ENCODE peak calls at places on chromosomes 16 and 17, in six cellular contexts. W, J, Y, G, F and Z are unnamed samples.

GRCh38 chr16:85752511-85753420 is 1.9 kb upstream of the C16orf74 start:
- DNase-seq in W (peak; percentile 62), J (peak; percentile 87), Y (no peak), G (peak; percentile 77), F (no peak), Z (peak; percentile 78)

GRCh38 chr16:57734308-57734924 is 1.2 kb upstream of the KATNB1 start:
- DNase-seq in W (no peak), J (no peak), Y (no peak), G (no peak), F (no peak), Z (no peak)

GRCh38 chr16:61617214-61617783 is 418.9 kb downstream of the CDH8 start:
- DNase-seq in W (no peak), J (no peak), Y (no peak), G (no peak), F (no peak), Z (no peak)

GRCh38 chr17:12953126-12953525 is 64.7 kb downstream of the ELAC2 start:
- DNase-seq in W (no peak), J (no peak), Y (no peak), G (no peak), F (no peak), Z (no peak)

GRCh38 chr16:56482667-56483236 is 31.4 kb downstream of the OGFOD1 start:
- DNase-seq in W (no peak), J (no peak), Y (no peak), G (no peak), F (no peak), Z (no peak)

GRCh38 chr17:61157246-61157887 is 242.3 kb upstream of the TBX2 start:
- DNase-seq in W (peak; percentile 71), J (no peak), Y (no peak), G (no peak), F (no peak), Z (peak; percentile 75)

GRCh38 chr17:1224330-1224729 is 44.5 kb upstream of the ABR start:
- DNase-seq in W (no peak), J (peak; percentile 60), Y (no peak), G (no peak), F (no peak), Z (no peak)

GRCh38 chr16:85413713-85414663 is 199.1 kb upstream of the GSE1 start:
- DNase-seq in W (no peak), J (no peak), Y (no peak), G (no peak), F (no peak), Z (no peak)

GRCh38 chr16:48494742-48495141 is 109.5 kb upstream of the SIAH1 start:
- DNase-seq in W (no peak), J (no peak), Y (no peak), G (no peak), F (no peak), Z (no peak)

GRCh38 chr17:7929158-7930029 is at the start of gene KCNAB3:
- DNase-seq in W (peak; percentile 69), J (peak; percentile 38), Y (no peak), G (peak; percentile 93), F (peak; percentile 69), Z (peak; percentile 67)

GRCh38 chr17:948284-948852 is 31.2 kb downstream of the NXN start:
- DNase-seq in W (no peak), J (no peak), Y (no peak), G (peak; percentile 87), F (no peak), Z (peak; percentile 41)

GRCh38 chr16:30609002-30609927 is 924 bp downstream of the ZNF689 start:
- DNase-seq in W (peak; percentile 23), J (peak; percentile 7), Y (no peak), G (peak; percentile 39), F (no peak), Z (peak; percentile 45)

GRCh38 chr17:36152639-36153120 is 23.8 kb downstream of the TBC1D3B start:
- DNase-seq in W (no peak), J (no peak), Y (no peak), G (no peak), F (no peak), Z (no peak)

GRCh38 chr16:17457513-17457912 is 13.2 kb downstream of the XYLT1 start:
- DNase-seq in W (no peak), J (no peak), Y (no peak), G (no peak), F (no peak), Z (no peak)

GRCh38 chr16:1324286-1324826 is 9.1 kb upstream of the BAIAP3 start:
- DNase-seq in W (no peak), J (no peak), Y (no peak), G (no peak), F (no peak), Z (no peak)

GRCh38 chr17:57604771-57605733 is 140.0 kb downstream of the CCDC182 start:
- DNase-seq in W (peak; percentile 55), J (no peak), Y (no peak), G (no peak), F (no peak), Z (peak; percentile 64)

GRCh38 chr16:15829460-15829859 is 27.4 kb downstream of the MYH11 start:
- DNase-seq in W (peak; percentile 68), J (no peak), Y (no peak), G (peak; percentile 34), F (no peak), Z (no peak)

GRCh38 chr16:46519063-46519462 is 102.1 kb downstream of the SHCBP1 start:
- DNase-seq in W (no peak), J (no peak), Y (no peak), G (no peak), F (no peak), Z (no peak)

GRCh38 chr16:74608944-74609343 is 2.0 kb upstream of the GLG1 start:
- DNase-seq in W (no peak), J (peak; percentile 62), Y (no peak), G (no peak), F (no peak), Z (no peak)

GRCh38 chr16:77775911-77776909 is 12.2 kb upstream of the VAT1L start:
- DNase-seq in W (peak; percentile 65), J (no peak), Y (no peak), G (no peak), F (no peak), Z (peak; percentile 37)

GRCh38 chr16:61879-62281 is 8.3 kb downstream of the SNRNP25 start:
- DNase-seq in W (no peak), J (no peak), Y (no peak), G (no peak), F (no peak), Z (no peak)

GRCh38 chr16:89689142-89689541 is 2.7 kb downstream of the CDK10 start:
- DNase-seq in W (no peak), J (no peak), Y (no peak), G (no peak), F (no peak), Z (no peak)

GRCh38 chr17:31093866-31094599 is 744 bp upstream of the NF1 start:
- DNase-seq in W (no peak), J (no peak), Y (no peak), G (no peak), F (no peak), Z (no peak)

GRCh38 chr16:70770968-70771552 is 29.9 kb downstream of the VAC14 start:
- DNase-seq in W (peak; percentile 54), J (peak; percentile 67), Y (no peak), G (peak; percentile 70), F (peak; percentile 61), Z (peak; percentile 63)

GRCh38 chr17:55527520-55528118 is 16.4 kb upstream of the SMIM36 start:
- DNase-seq in W (peak; percentile 65), J (no peak), Y (no peak), G (peak; percentile 54), F (peak; percentile 54), Z (peak; percentile 76)

GRCh38 chr17:57444632-57445031 is 188.3 kb downstream of the MSI2 start:
- DNase-seq in W (no peak), J (no peak), Y (no peak), G (no peak), F (no peak), Z (no peak)

GRCh38 chr17:73785466-73785865 is 141.2 kb upstream of the SDK2 start:
- DNase-seq in W (no peak), J (no peak), Y (no peak), G (no peak), F (no peak), Z (no peak)

GRCh38 chr17:65743313-65743665 is 181.8 kb upstream of the AXIN2 start:
- DNase-seq in W (peak; percentile 51), J (no peak), Y (no peak), G (no peak), F (no peak), Z (no peak)
- H4K91ac ChIP-seq in W (no peak overlapping the region), J (no peak overlapping the region), Y (no peak overlapping the region), G (no peak overlapping the region), F (no peak overlapping the region), Z (no peak overlapping the region)

DNA sequence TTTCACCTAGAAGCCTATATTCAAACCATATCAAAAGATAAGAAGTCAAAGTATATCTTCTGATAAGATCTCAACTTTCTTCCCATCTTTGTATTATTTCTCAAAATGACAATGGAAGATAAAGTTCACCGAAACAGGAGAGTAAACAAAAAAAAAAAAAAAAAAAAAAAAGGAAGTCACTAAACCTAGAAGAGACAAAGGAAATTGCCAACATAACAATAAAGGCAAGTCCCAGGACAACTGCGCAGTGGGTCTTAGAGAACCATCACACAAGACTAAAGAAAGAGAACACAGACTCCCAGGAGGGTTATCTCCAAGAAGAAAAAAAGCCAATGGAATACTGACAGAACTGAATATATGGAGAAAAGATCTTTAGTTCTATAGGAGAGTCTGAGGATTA is 65.7 kb downstream of the SMURF2 start:
- DNase-seq in W (no peak), J (no peak), Y (no peak), G (no peak), F (no peak), Z (no peak)
- H4K91ac ChIP-seq in W (no peak overlapping the region), J (no peak overlapping the region), Y (no peak overlapping the region), G (no peak overlapping the region), F (no peak overlapping the region), Z (no peak overlapping the region)

DNA sequence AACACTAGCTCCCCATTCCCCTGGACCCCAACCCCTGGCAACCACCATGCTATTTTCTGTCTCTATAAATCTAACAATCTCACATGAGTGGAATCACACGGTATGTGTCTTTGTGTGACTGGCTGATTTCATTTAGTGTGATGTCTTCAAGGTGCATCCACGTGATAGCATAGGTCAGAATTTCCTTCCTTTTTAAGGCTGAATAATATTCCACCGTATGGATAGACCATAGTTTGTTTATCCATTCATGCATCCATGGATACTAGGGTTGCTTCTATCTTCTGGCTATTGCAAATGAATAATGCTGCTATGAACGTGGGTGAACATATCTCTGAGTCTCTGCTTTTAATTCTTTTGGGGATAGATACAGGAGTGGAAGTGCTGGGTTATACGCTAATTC is 43.9 kb downstream of the TMEM235 start:
- DNase-seq in W (no peak), J (no peak), Y (no peak), G (no peak), F (no peak), Z (no peak)
- H4K91ac ChIP-seq in W (no peak overlapping the region), J (no peak overlapping the region), Y (no peak overlapping the region), G (no peak overlapping the region), F (no peak overlapping the region), Z (no peak overlapping the region)

DNA sequence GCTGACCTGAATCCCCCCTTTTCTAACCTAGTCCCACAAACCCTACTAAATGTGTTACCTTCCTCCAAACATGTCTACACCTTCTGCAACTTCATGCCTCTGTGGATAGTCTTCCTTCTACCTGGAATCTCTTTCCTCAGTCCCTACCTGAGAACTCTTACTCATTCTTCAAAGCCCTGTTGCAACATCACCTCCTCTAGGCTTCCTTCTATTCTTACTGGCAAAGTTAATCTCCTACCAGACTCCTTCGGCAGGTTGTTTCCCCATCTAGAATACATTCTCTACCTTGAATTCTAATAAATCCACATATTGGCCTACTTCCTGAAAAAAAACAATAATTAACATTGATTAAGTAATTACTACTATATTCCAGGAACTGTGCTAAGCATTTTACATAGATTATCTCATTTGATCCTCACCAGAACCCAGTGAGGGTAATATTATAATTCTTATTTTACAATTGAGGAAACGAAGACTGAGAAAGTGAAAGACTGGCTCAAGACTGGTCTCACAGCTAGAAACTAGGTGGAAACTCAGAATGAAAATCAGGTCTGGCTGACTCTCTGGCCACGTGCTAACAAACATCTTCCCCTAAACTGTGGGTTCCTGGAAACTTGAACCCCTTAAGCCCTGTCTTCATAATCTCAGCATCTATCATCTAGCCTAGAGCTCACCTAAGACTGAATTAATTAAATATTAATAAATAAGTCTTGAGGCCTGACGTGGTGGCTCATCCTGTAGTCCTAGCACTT is 4.6 kb upstream of the STAT3 start:
- DNase-seq in W (no peak), J (peak; percentile 41), Y (no peak), G (no peak), F (no peak), Z (no peak)
- H4K91ac ChIP-seq in W (no peak overlapping the region), J (no peak overlapping the region), Y (no peak overlapping the region), G (no peak overlapping the region), F (no peak overlapping the region), Z (no peak overlapping the region)